ENCODE peak calls at places on chromosomes 5 and 9, in nine cellular contexts. U is AG04449, W is esophagus squamous epithelium, Q is cardiac fibroblast, J is A549, Y is lung, M is endodermal cell, N is HCT116, L is cardiac muscle cell. S is an unnamed sample.

GRCh38 chr5:151683936-151684586 is 2.7 kb downstream of the SPARC start:
- DNase-seq in U (no peak), W (no peak), Q (peak), J (no peak), Y (no peak), M (no peak), N (no peak), L (peak), S (no peak)

GRCh38 chr9:15416880-15417279 is 5.8 kb upstream of the SNAPC3 start:
- DNase-seq in U (no peak), W (no peak), Q (peak), J (no peak), Y (no peak), M (peak), N (no peak), L (peak), S (peak)

GRCh38 chr9:101440714-101441230 is 5.2 kb upstream of the ALDOB start:
- DNase-seq in U (no peak), W (no peak), Q (no peak), J (no peak), Y (no peak), M (no peak), N (no peak), L (no peak), S (no peak)

GRCh38 chr5:67941750-67942450 is 273.7 kb upstream of the PIK3R1 start:
- DNase-seq in U (no peak), W (no peak), Q (peak), J (no peak), Y (no peak), M (no peak), N (no peak), L (peak), S (no peak)

GRCh38 chr5:172834570-172835245 is 657 bp downstream of the ERGIC1 start:
- DNase-seq in U (no peak), W (no peak), Q (peak), J (no peak), Y (no peak), M (peak), N (no peak), L (peak), S (no peak)

GRCh38 chr9:125200216-125201047 is at the start of gene RABEPK:
- DNase-seq in U (peak), W (peak), Q (peak), J (peak), Y (peak), M (peak), N (peak), L (peak), S (peak)

GRCh38 chr5:176609724-176610429 is at the start of gene GPRIN1:
- DNase-seq in U (no peak), W (no peak), Q (peak), J (peak), Y (peak), M (peak), N (peak), L (peak), S (no peak)

GRCh38 chr9:133112361-133113026 is 8.5 kb downstream of the RALGDS start:
- DNase-seq in U (no peak), W (no peak), Q (no peak), J (no peak), Y (peak), M (no peak), N (no peak), L (no peak), S (no peak)

GRCh38 chr5:87899109-87900100 is 369.2 kb downstream of the TMEM161B start:
- DNase-seq in U (no peak), W (no peak), Q (peak), J (no peak), Y (no peak), M (peak), N (no peak), L (no peak), S (peak)

GRCh38 chr9:2623046-2623865 is 1.7 kb downstream of the VLDLR start:
- DNase-seq in U (no peak), W (no peak), Q (peak), J (peak), Y (peak), M (peak), N (no peak), L (peak), S (no peak)

GRCh38 chr5:151811593-151812321 is 40.0 kb downstream of the G3BP1 start:
- DNase-seq in U (no peak), W (no peak), Q (peak), J (no peak), Y (no peak), M (no peak), N (no peak), L (peak), S (peak)

GRCh38 chr9:14438232-14438966 is 124.5 kb upstream of the NFIB start:
- DNase-seq in U (no peak), W (no peak), Q (no peak), J (no peak), Y (no peak), M (no peak), N (no peak), L (no peak), S (no peak)

GRCh38 chr5:150138551-150139265 is 16.9 kb downstream of the PDGFRB start:
- DNase-seq in U (no peak), W (no peak), Q (peak), J (no peak), Y (peak), M (peak), N (no peak), L (peak), S (peak)

GRCh38 chr5:150137168-150137957 is 18.3 kb downstream of the PDGFRB start:
- DNase-seq in U (no peak), W (no peak), Q (no peak), J (no peak), Y (no peak), M (peak), N (no peak), L (peak), S (peak)

GRCh38 chr5:150137997-150138396 is 17.6 kb downstream of the PDGFRB start:
- DNase-seq in U (no peak), W (no peak), Q (peak), J (no peak), Y (no peak), M (no peak), N (no peak), L (peak), S (no peak)

GRCh38 chr5:150140830-150141229 is 14.8 kb downstream of the PDGFRB start:
- DNase-seq in U (peak), W (no peak), Q (peak), J (no peak), Y (no peak), M (no peak), N (no peak), L (peak), S (peak)

GRCh38 chr5:150139334-150139733 is 16.3 kb downstream of the PDGFRB start:
- DNase-seq in U (no peak), W (no peak), Q (peak), J (no peak), Y (no peak), M (no peak), N (no peak), L (peak), S (peak)
- H3K4me3 ChIP-seq in U (peak), W (no peak), Q (no peak), J (no peak), Y (no peak), M (no peak), N (no peak), L (no peak), S (no peak)

DNA sequence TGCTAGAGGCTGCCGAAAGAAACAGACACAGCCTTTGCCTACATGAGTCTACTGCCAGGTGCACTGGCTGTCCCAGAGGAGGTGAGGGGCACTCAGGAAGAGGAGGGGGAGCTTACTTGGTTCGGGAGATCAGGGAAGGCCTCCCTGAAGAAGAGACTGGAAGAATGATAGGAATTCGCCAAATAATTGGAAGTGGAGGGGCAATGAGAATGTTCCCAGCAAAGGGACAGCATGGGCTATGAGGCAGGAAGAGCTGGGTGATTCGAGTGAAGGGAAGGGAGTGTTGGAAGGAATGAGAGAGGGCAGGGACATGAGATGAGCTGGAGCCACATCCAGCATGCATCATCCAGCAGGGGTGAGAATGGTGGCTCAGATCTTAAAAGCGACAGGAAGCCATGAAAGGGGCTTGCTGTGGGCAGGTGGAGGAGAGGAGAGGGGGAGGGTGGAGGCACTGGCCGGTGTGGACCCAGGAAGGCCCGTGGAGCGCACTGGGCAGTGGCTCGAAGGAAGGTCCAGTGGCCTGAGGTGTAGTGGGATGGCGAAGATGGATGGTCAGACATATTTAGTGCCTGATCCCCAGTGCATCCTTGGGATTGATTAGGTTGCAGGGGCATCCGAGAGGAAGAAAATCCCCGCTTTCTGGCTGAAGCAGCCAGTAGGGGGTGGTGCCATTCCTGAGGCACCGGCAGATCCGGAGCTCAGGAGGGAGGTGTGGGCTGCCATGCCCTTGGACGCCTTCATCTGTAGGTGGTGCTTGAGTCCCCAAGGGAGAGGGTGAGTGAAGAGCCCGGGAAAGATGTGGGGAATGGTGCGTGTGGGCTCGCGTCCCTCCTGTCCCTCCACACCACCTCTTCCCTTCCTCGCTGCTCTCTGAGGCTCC is 53.5 kb upstream of the GARNL3 start:
- DNase-seq in U (no peak), W (no peak), Q (no peak), J (no peak), Y (no peak), M (peak), N (no peak), L (no peak), S (no peak)
- TF ChIP-seq CTCF in U (no peak), W (no peak), Q (no peak), J (no peak), Y (no peak), M (peak), N (no peak), L (no peak), S (no peak)

DNA sequence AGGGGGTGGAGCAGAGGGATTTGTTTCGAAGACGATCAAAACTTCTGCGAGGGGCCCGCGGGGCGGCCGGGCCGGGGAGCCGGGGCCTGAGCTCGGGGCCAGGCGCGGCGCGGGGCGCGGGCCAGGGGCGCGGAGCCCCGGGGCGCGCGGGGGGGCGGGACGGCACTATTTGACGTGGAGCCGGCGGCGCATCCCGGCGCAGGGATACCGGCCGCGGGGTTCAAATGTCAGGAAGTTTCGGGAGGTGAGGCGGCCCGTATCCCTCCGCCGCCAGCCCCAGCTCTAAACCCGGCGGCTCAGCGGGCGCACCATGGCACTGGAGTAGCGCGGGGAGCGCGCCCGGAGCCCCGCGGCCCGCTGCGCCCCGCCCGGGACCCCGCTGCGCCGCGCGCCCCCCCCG is at the start of gene LMX1B:
- DNase-seq in U (no peak), W (no peak), Q (peak), J (peak), Y (no peak), M (peak), N (peak), L (peak), S (no peak)
- H3K4me3 ChIP-seq in U (no peak), W (no peak), Q (no peak), J (peak), Y (no peak), M (peak), N (peak), L (peak), S (no peak)

GRCh38 chr5:169003721-169004481 is 297.0 kb downstream of the SLIT3 start:
- DNase-seq in U (no peak), W (no peak), Q (no peak), J (no peak), Y (no peak), M (peak), N (no peak), L (peak), S (no peak)
- TF ChIP-seq CTCF in U (peak), W (no peak), Q (peak), J (no peak), Y (no peak), M (peak), N (peak), L (peak), S (peak)

GRCh38 chr9:88723751-88724150 is 188.8 kb downstream of the NXNL2 start:
- DNase-seq in U (no peak), W (no peak), Q (no peak), J (no peak), Y (no peak), M (no peak), N (no peak), L (peak), S (no peak)
- H3K4me3 ChIP-seq in U (no peak), W (no peak), Q (no peak), J (no peak), Y (no peak), M (no peak), N (no peak), L (no peak), S (no peak)

GRCh38 chr5:124519396-124519795 is 227.0 kb downstream of the ZNF608 start:
- DNase-seq in U (peak), W (no peak), Q (peak), J (no peak), Y (no peak), M (no peak), N (no peak), L (peak), S (peak)

GRCh38 chr5:124527220-124527991 is 219.0 kb downstream of the ZNF608 start:
- DNase-seq in U (no peak), W (no peak), Q (peak), J (no peak), Y (no peak), M (no peak), N (no peak), L (peak), S (peak)

GRCh38 chr5:124521461-124522230 is 224.8 kb downstream of the ZNF608 start:
- DNase-seq in U (no peak), W (no peak), Q (no peak), J (no peak), Y (no peak), M (no peak), N (no peak), L (no peak), S (no peak)

GRCh38 chr5:124528838-124529237 is 217.6 kb downstream of the ZNF608 start:
- DNase-seq in U (no peak), W (no peak), Q (no peak), J (no peak), Y (no peak), M (no peak), N (no peak), L (peak), S (peak)

DNA sequence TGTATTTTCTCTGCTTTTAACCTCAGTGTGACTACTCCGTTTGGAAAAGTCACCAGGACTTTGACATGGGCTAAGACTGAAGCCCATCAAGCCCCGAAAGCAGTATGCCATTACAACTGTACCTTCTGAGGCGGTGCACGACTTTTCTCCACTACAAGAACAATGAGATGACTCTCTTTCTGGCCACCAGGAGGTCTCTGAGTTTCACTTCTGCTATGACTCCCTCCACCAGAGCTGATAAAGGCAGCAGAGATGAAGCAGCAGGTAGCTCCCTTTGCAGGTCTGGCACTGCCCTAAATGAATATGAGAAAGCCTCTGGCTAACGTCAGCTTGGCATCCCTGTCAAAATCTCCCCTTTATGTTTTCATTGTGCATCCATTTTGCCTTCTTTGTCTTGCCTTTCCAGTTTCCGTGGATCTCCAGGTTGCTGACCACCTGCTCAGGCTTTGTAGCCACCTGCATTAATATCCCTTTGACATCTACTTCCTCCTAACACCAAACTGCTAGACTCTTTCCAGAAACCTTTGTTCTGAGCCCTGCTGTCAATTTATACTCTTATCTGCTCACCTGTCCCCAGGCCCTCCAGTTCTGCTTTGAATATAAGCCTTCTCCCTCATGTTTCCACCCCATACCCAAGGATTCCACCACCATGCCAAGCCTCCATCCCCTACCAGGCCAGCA is 221.7 kb downstream of the ZNF608 start:
- DNase-seq in U (no peak), W (no peak), Q (no peak), J (no peak), Y (no peak), M (no peak), N (no peak), L (no peak), S (no peak)
- TF ChIP-seq CTCF in U (no peak), W (no peak), Q (no peak), J (no peak), Y (no peak), M (peak), N (peak), L (no peak), S (no peak)

DNA sequence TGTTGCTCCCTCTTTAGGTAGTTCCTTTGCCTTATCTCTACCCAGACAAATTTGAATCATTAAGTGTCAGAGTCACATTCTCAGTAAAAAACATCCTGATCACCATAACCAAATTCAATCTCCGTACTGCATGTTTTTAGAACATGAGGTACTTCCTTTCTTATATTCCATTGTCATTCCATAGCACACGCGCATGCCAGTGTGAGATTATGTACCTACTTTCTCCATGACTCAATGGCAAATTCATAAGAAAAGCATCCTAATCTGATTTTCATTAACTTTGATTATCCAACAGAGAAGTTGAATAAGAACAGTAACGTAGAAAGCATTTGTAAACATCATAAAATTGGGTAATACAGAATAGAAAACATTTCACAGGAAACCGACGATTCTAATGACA is 1118.6 kb upstream of the CDH9 start:
- DNase-seq in U (peak), W (no peak), Q (no peak), J (no peak), Y (no peak), M (no peak), N (no peak), L (no peak), S (no peak)
- H3K4me3 ChIP-seq in U (no peak), W (no peak), Q (no peak), J (no peak), Y (no peak), M (no peak), N (no peak), L (no peak), S (no peak)

GRCh38 chr5:1470762-1471211 is 25.5 kb upstream of the SLC6A3 start:
- DNase-seq in U (no peak), W (no peak), Q (no peak), J (no peak), Y (no peak), M (peak), N (no peak), L (no peak), S (no peak)

GRCh38 chr5:1466631-1467265 is 21.5 kb upstream of the SLC6A3 start:
- DNase-seq in U (no peak), W (no peak), Q (no peak), J (no peak), Y (no peak), M (peak), N (no peak), L (no peak), S (no peak)

GRCh38 chr5:1468247-1468612 is 23.0 kb upstream of the SLC6A3 start:
- DNase-seq in U (no peak), W (no peak), Q (peak), J (no peak), Y (no peak), M (peak), N (no peak), L (peak), S (no peak)

GRCh38 chr5:1467341-1468246 is 22.4 kb upstream of the SLC6A3 start:
- DNase-seq in U (no peak), W (no peak), Q (no peak), J (no peak), Y (no peak), M (peak), N (no peak), L (no peak), S (no peak)

DNA sequence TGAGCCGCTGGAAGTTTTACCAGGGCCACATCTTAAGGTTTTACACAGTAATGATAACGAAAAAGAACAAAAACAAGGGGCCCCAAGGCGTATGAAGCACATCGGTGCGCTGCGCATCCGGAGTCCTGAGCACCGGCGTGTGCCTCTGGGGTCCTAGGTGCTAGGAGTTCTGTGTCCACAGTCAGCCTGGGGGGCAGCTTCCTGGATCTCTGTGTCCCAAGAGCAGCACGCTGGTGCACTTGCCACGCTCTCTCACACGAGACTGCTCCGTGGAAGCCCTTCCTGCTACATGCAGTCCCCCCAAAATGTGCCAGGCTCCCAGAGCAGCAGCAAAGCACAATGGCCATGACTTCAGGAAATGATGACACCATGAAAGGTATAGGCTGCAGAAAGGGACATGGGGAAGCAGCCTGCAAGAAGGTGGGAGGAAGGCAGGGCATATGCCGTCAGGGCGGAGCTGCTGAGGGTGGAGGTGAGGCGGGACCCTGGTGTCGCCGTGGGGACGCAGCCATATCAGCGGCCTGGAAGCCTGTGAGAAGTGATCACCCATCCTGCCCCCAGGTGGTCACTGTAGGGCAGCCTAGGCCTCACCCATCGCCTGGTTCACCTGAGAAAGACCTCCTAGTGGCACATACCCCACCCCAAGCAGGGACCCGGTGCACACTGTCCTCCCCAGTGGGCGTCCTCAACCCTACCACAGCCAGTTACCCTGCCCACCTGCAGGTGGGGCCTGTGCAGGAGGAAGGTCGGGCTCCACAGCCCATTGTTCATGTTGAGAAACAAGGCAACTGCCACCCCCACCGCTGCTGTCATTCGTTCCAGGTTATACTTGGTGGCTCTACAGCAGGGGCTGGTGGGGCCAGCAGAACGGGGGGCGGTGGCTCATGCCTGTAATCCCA is 23.6 kb upstream of the SLC6A3 start:
- DNase-seq in U (no peak), W (no peak), Q (no peak), J (no peak), Y (no peak), M (peak), N (no peak), L (no peak), S (no peak)
- TF ChIP-seq CTCF in U (no peak), W (no peak), Q (no peak), J (no peak), Y (no peak), M (peak), N (no peak), L (no peak), S (no peak)

GRCh38 chr5:36692791-36693763 is 86.7 kb downstream of the SLC1A3 start:
- DNase-seq in U (no peak), W (no peak), Q (peak), J (peak), Y (peak), M (peak), N (peak), L (peak), S (peak)
- H3K4me3 ChIP-seq in U (peak), W (no peak), Q (peak), J (no peak), Y (no peak), M (no peak), N (no peak), L (no peak), S (no peak)

S was measured in astrocyte of the cerebellum.